ENCODE peak calls at places on chromosomes 1 and 21, in seven cellular contexts. One of them, this sample, is unnamed.

GRCh38 chr21:42093991-42094417 is 22.9 kb downstream of the UMODL1 start:
- DNase-seq in stimulated activated CD4-positive, alpha-beta T cell treated with anti-CD3 and anti-CD28 coated beads, Interleukin-1b, Interleukin-23, amount 100 ng/mL, for 1 hour: no peak
- DNase-seq in SHP77: no peak
- DNase-seq in AG09319: peak; percentile 90
- DNase-seq in GM18507: no peak
- DNase-seq in activated CD4-positive, CD25-positive, alpha-beta regulatory T cell treated with anti-CD3 and anti-CD28 coated beads, Interleukin-2, amount 50 U/mL, for 16 hours: no peak
- DNase-seq in cardiac fibroblast: peak; percentile 77
- DNase-seq in this sample: peak; percentile 98

GRCh38 chr1:217136895-217137205 is 413.6 kb upstream of the ESRRG start:
- DNase-seq in cardiac fibroblast: no peak
- DNase-seq in GM18507: no peak
- DNase-seq in AG09319: no peak
- DNase-seq in SHP77: no peak
- DNase-seq in stimulated activated CD4-positive, alpha-beta T cell treated with anti-CD3 and anti-CD28 coated beads, Interleukin-1b, Interleukin-23, amount 100 ng/mL, for 1 hour: no peak
- DNase-seq in activated CD4-positive, CD25-positive, alpha-beta regulatory T cell treated with anti-CD3 and anti-CD28 coated beads, Interleukin-2, amount 50 U/mL, for 16 hours: no peak
- DNase-seq in this sample: no peak

GRCh38 chr1:234256359-234256758 is 116.9 kb upstream of the COA6 start:
- DNase-seq in AG09319: no peak
- DNase-seq in activated CD4-positive, CD25-positive, alpha-beta regulatory T cell treated with anti-CD3 and anti-CD28 coated beads, Interleukin-2, amount 50 U/mL, for 16 hours: no peak
- DNase-seq in SHP77: no peak
- DNase-seq in GM18507: no peak
- DNase-seq in stimulated activated CD4-positive, alpha-beta T cell treated with anti-CD3 and anti-CD28 coated beads, Interleukin-1b, Interleukin-23, amount 100 ng/mL, for 1 hour: no peak
- DNase-seq in cardiac fibroblast: peak; percentile 3
- DNase-seq in this sample: peak; percentile 91

GRCh38 chr1:182279724-182280506 is 111.7 kb downstream of the GLUL start:
- DNase-seq in stimulated activated CD4-positive, alpha-beta T cell treated with anti-CD3 and anti-CD28 coated beads, Interleukin-1b, Interleukin-23, amount 100 ng/mL, for 1 hour: no peak
- DNase-seq in cardiac fibroblast: no peak
- DNase-seq in activated CD4-positive, CD25-positive, alpha-beta regulatory T cell treated with anti-CD3 and anti-CD28 coated beads, Interleukin-2, amount 50 U/mL, for 16 hours: no peak
- DNase-seq in GM18507: no peak
- DNase-seq in SHP77: no peak
- DNase-seq in AG09319: no peak
- DNase-seq in this sample: peak; percentile 36

GRCh38 chr1:244820131-244820530 is 15.3 kb upstream of the COX20 start:
- DNase-seq in GM18507: no peak
- DNase-seq in cardiac fibroblast: no peak
- DNase-seq in stimulated activated CD4-positive, alpha-beta T cell treated with anti-CD3 and anti-CD28 coated beads, Interleukin-1b, Interleukin-23, amount 100 ng/mL, for 1 hour: no peak
- DNase-seq in activated CD4-positive, CD25-positive, alpha-beta regulatory T cell treated with anti-CD3 and anti-CD28 coated beads, Interleukin-2, amount 50 U/mL, for 16 hours: no peak
- DNase-seq in AG09319: no peak
- DNase-seq in SHP77: no peak
- DNase-seq in this sample: no peak

GRCh38 chr1:224767031-224767430 is 150.9 kb downstream of the CNIH3 start:
- DNase-seq in SHP77: no peak
- DNase-seq in stimulated activated CD4-positive, alpha-beta T cell treated with anti-CD3 and anti-CD28 coated beads, Interleukin-1b, Interleukin-23, amount 100 ng/mL, for 1 hour: no peak
- DNase-seq in activated CD4-positive, CD25-positive, alpha-beta regulatory T cell treated with anti-CD3 and anti-CD28 coated beads, Interleukin-2, amount 50 U/mL, for 16 hours: no peak
- DNase-seq in AG09319: no peak
- DNase-seq in cardiac fibroblast: no peak
- DNase-seq in GM18507: no peak
- DNase-seq in this sample: no peak

GRCh38 chr1:32811265-32811664 is 5.9 kb downstream of the YARS1 start:
- DNase-seq in activated CD4-positive, CD25-positive, alpha-beta regulatory T cell treated with anti-CD3 and anti-CD28 coated beads, Interleukin-2, amount 50 U/mL, for 16 hours: no peak
- DNase-seq in stimulated activated CD4-positive, alpha-beta T cell treated with anti-CD3 and anti-CD28 coated beads, Interleukin-1b, Interleukin-23, amount 100 ng/mL, for 1 hour: no peak
- DNase-seq in AG09319: no peak
- DNase-seq in GM18507: no peak
- DNase-seq in SHP77: no peak
- DNase-seq in cardiac fibroblast: no peak
- DNase-seq in this sample: no peak

GRCh38 chr1:100657876-100658715 is 61.4 kb upstream of the VCAM1 start:
- DNase-seq in activated CD4-positive, CD25-positive, alpha-beta regulatory T cell treated with anti-CD3 and anti-CD28 coated beads, Interleukin-2, amount 50 U/mL, for 16 hours: no peak
- DNase-seq in GM18507: no peak
- DNase-seq in SHP77: no peak
- DNase-seq in stimulated activated CD4-positive, alpha-beta T cell treated with anti-CD3 and anti-CD28 coated beads, Interleukin-1b, Interleukin-23, amount 100 ng/mL, for 1 hour: no peak
- DNase-seq in AG09319: no peak
- DNase-seq in cardiac fibroblast: peak; percentile 51
- DNase-seq in this sample: peak; percentile 6

GRCh38 chr1:109617291-109617801 is 2.1 kb downstream of the GNAT2 start:
- DNase-seq in activated CD4-positive, CD25-positive, alpha-beta regulatory T cell treated with anti-CD3 and anti-CD28 coated beads, Interleukin-2, amount 50 U/mL, for 16 hours: no peak
- DNase-seq in cardiac fibroblast: peak; percentile 93
- DNase-seq in SHP77: no peak
- DNase-seq in stimulated activated CD4-positive, alpha-beta T cell treated with anti-CD3 and anti-CD28 coated beads, Interleukin-1b, Interleukin-23, amount 100 ng/mL, for 1 hour: no peak
- DNase-seq in GM18507: no peak
- DNase-seq in AG09319: peak; percentile 60
- DNase-seq in this sample: peak; percentile 87